ENCODE peak calls at places on chromosomes 16 and 17, in four cellular contexts. M is GM23248, V is HCT116, P is PC-3. T is an unnamed sample.

GRCh38 chr17:50976951-50977472 is 110.9 kb upstream of the TOB1 start:
- DNase-seq in M (peak; percentile 25), V (no peak), P (no peak), T (peak; percentile 46)

GRCh38 chr17:50478391-50479361 is at the start of gene RSAD1:
- DNase-seq in M (peak; percentile 94), V (peak; percentile 87), P (peak; percentile 96), T (peak; percentile 88)

GRCh38 chr17:44758414-44759095 is at the start of gene ADAM11:
- DNase-seq in M (peak; percentile 41), V (no peak), P (no peak), T (no peak)

GRCh38 chr16:81350306-81350615 is 35.5 kb downstream of the GAN start:
- DNase-seq in M (peak; percentile 43), V (no peak), P (peak; percentile 57), T (no peak)

GRCh38 chr17:37650419-37651003 is 7.3 kb upstream of the DDX52 start:
- DNase-seq in M (peak; percentile 75), V (peak; percentile 41), P (peak; percentile 46), T (peak; percentile 62)

GRCh38 chr16:49179714-49180330 is 101.8 kb downstream of the CBLN1 start:
- DNase-seq in M (no peak), V (no peak), P (peak; percentile 49), T (no peak)

GRCh38 chr17:41642252-41643156 is 18.1 kb upstream of the KRT17 start:
- DNase-seq in M (peak; percentile 24), V (no peak), P (peak; percentile 26), T (no peak)

GRCh38 chr16:83113317-83113716 is 486.5 kb downstream of the CDH13 start:
- DNase-seq in M (peak; percentile 41), V (no peak), P (no peak), T (peak; percentile 39)

GRCh38 chr16:85496145-85496544 is 117.0 kb upstream of the GSE1 start:
- DNase-seq in M (no peak), V (no peak), P (no peak), T (no peak)

GRCh38 chr17:59073972-59074371 is 32.7 kb downstream of the TRIM37 start:
- DNase-seq in M (no peak), V (no peak), P (no peak), T (no peak)

GRCh38 chr16:74521691-74522090 is 85.2 kb downstream of the GLG1 start:
- DNase-seq in M (peak; percentile 83), V (no peak), P (no peak), T (no peak)

GRCh38 chr16:73172621-73173312 is 124.8 kb upstream of the ZFHX3 start:
- DNase-seq in M (peak; percentile 83), V (no peak), P (peak; percentile 65), T (peak; percentile 98)

GRCh38 chr17:13508916-13509315 is 92.8 kb downstream of the HS3ST3A1 start:
- DNase-seq in M (peak; percentile 21), V (no peak), P (no peak), T (no peak)

GRCh38 chr16:31130899-31131298 is 4.6 kb downstream of the PRSS8 start:
- DNase-seq in M (no peak), V (no peak), P (peak; percentile 67), T (no peak)

GRCh38 chr16:4306439-4307214 is 9.2 kb upstream of the GLIS2 start:
- DNase-seq in M (no peak), V (no peak), P (no peak), T (no peak)

DNA sequence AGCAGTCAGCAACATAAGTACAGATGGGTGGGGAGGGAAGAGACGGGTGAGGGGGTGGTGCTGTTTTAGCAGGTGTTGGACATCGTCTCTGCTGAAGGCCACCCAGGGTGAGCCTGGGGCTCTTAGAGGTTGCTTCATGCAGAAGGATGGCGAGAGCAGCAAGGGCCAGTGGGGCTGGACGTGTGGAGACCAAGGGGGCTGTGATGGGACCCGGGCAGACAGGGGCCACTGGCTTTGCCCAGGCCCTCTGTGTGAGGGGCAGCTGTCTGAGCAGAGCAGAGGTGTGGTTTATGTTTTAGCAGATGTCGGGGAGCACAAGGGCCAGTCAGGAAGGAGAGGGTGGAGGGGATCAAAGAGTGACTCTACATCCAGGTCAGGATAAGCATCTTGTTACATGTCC is 4.8 kb downstream of the NARF start:
- DNase-seq in M (no peak), V (no peak), P (no peak), T (no peak)
- H3K4me2 ChIP-seq in M (no peak overlapping the region), V (no peak overlapping the region), P (no peak overlapping the region), T (no peak overlapping the region)

GRCh38 chr16:58501242-58502131 is 1.5 kb downstream of the NDRG4 start:
- DNase-seq in M (peak; percentile 26), V (no peak), P (no peak), T (no peak)
- TF ChIP-seq EZH2 in M (no peak), V (no peak), P (no peak), T (no peak)

GRCh38 chr17:16415031-16415924 is at the start of gene TRPV2:
- DNase-seq in M (no peak), V (no peak), P (peak; percentile 49), T (no peak)
- H3K4me3 ChIP-seq in M (peak within 1 kb of the TSS; percentile 69), V (no peak within 1 kb of the TSS), P (no peak within 1 kb of the TSS), T (no peak within 1 kb of the TSS)

GRCh38 chr16:1524366-1524765 is 9.1 kb upstream of the TMEM204 start:
- DNase-seq in M (no peak), V (no peak), P (no peak), T (no peak)
- H3K4me2 ChIP-seq in M (no peak overlapping the region), V (no peak overlapping the region), P (no peak overlapping the region), T (no peak overlapping the region)

GRCh38 chr16:14392960-14393359 is 237.1 kb downstream of the PARN start:
- DNase-seq in M (no peak), V (no peak), P (no peak), T (no peak)

GRCh38 chr16:14389359-14389758 is 240.7 kb downstream of the PARN start:
- DNase-seq in M (no peak), V (no peak), P (no peak), T (no peak)

GRCh38 chr16:14398014-14398717 is 231.9 kb downstream of the PARN start:
- DNase-seq in M (no peak), V (no peak), P (no peak), T (no peak)

GRCh38 chr16:14399397-14400284 is 230.4 kb downstream of the PARN start:
- DNase-seq in M (peak; percentile 74), V (peak; percentile 48), P (peak; percentile 67), T (peak; percentile 34)

DNA sequence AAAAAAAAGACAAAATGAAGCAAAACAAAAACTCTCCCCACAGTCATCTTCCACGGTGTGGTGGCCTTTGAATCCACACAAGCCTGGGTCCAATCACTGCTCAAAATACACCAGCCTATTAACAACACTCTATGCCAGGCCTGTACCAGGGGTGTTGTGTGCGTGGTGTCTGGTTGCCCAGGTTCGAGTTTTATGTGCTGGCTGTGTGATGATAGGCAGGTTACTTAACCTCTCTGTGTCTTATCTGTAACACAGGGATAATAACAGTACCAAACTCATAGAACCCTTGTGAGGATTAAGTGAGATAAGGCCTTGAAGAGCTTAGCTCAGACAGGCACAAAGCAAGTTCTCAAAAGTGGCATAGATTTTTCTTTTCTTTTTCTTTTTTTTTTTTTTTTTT is 235.2 kb downstream of the PARN start:
- DNase-seq in M (no peak), V (no peak), P (no peak), T (no peak)
- TF ChIP-seq EZH2 in M (no peak), V (no peak), P (no peak), T (no peak)

GRCh38 chr16:61131447-61131846 is 904.8 kb downstream of the CDH8 start:
- DNase-seq in M (no peak), V (no peak), P (no peak), T (no peak)

DNA sequence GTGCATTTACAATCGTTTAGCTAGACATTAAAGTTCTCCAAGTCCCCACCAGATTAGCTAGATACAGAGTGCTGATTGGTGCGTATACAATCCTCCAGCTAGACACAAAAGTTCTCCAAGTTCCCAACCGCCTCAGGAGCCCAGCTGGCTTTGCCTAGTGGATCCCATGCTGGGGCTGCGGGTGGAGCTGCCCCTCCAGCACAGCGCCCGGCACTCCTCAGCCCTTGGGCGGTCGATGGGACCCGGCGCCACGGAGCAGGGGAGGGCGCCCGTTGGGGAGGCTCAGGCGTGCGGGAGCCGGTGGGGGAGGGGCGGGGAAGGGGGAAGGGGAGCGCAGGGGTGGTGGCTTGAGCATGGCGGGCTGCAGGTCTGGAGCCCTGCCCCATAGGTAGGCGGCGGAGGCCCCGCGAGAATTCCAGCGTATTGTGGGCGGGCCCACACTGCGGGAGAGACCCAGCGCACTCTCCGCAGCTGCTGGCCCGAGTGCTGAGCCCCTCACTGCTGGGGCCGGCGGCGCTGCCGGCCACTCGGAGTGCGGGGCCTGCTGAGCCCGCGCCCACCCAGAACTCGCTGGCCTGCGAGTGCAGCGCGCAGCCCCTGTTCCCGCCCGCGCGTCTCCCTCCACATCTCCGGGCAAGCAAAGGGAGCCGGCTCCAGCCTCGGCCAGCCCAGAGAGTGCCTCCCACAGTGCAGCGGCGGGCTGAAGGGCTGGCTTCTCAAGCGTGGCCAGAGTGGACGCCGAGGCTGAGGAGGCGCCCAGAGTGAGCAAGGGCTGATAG is 907.5 kb downstream of the CDH8 start:
- DNase-seq in M (no peak), V (no peak), P (no peak), T (no peak)
- H3K4me3 ChIP-seq in M (no peak overlapping the region), V (no peak overlapping the region), P (no peak overlapping the region), T (no peak overlapping the region)

GRCh38 chr17:19386276-19386863 is 620 bp downstream of the MFAP4 start:
- DNase-seq in M (peak; percentile 98), V (no peak), P (peak; percentile 81), T (no peak)
- H3K4me2 ChIP-seq in M (peak overlapping the region; percentile 52), V (no peak overlapping the region), P (no peak overlapping the region), T (no peak overlapping the region)

GRCh38 chr16:23182675-23183485 is at the start of gene SCNN1G:
- DNase-seq in M (peak; percentile 14), V (no peak), P (no peak), T (no peak)
- TF ChIP-seq EZH2 in M (peak; percentile 83), V (no peak), P (no peak), T (peak; percentile 62)

GRCh38 chr16:46650224-46650623 is 29.0 kb upstream of the SHCBP1 start:
- DNase-seq in M (peak; percentile 46), V (no peak), P (no peak), T (no peak)
- H3K4me3 ChIP-seq in M (no peak overlapping the region), V (no peak overlapping the region), P (no peak overlapping the region), T (no peak overlapping the region)